ENCODE peak calls at places on chromosomes 5 and 9, in four cellular contexts. B is GM10248, T is heart right ventricle, L is neural crest cell. N is an unnamed sample.

GRCh38 chr5:96079075-96079474 is 117.4 kb upstream of the ELL2 start:
- DNase-seq in L (no peak), T (no peak), B (no peak), N (no peak)

GRCh38 chr9:14888857-14889256 is 21.4 kb downstream of the FREM1 start:
- DNase-seq in T (no peak), B (no peak), L (no peak), N (no peak)

GRCh38 chr5:151189151-151189550 is 31.6 kb upstream of the ANXA6 start:
- DNase-seq in L (no peak), T (no peak), B (no peak), N (no peak)

GRCh38 chr5:99441235-99441634 is 512.4 kb upstream of the CHD1 start:
- DNase-seq in B (no peak), T (no peak), L (no peak), N (no peak)

GRCh38 chr9:16515879-16516289 is 354.6 kb downstream of the BNC2 start:
- DNase-seq in L (peak; percentile 14), T (no peak), B (no peak), N (no peak)

GRCh38 chr9:78788101-78788500 is 491.2 kb downstream of the PSAT1 start:
- DNase-seq in L (no peak), T (no peak), B (no peak), N (no peak)

GRCh38 chr9:33287087-33287490 is 3.2 kb upstream of the NFX1 start:
- DNase-seq in T (no peak), L (peak; percentile 37), B (peak; percentile 61), N (no peak)

GRCh38 chr9:83334320-83334719 is 203.9 kb downstream of the FRMD3 start:
- DNase-seq in T (peak; percentile 85), L (peak; percentile 81), B (peak; percentile 35), N (peak; percentile 91)

GRCh38 chr9:133483611-133484010 is 4.7 kb upstream of the SLC2A6 start:
- DNase-seq in B (no peak), T (no peak), L (no peak), N (no peak)

GRCh38 chr5:123512631-123513461 is 869 bp downstream of the CSNK1G3 start:
- DNase-seq in B (peak; percentile 33), T (peak; percentile 43), L (peak; percentile 24), N (peak; percentile 71)

GRCh38 chr5:132747064-132747692 is at the start of gene CCNI2:
- DNase-seq in T (peak; percentile 37), L (peak; percentile 14), B (peak; percentile 73), N (no peak)

GRCh38 chr9:80185112-80185738 is 613.5 kb downstream of the TLE4 start:
- DNase-seq in L (no peak), B (no peak), T (no peak), N (no peak)

GRCh38 chr9:19239955-19240354 is 9.5 kb downstream of the DENND4C start:
- DNase-seq in L (no peak), B (no peak), T (no peak), N (no peak)

GRCh38 chr9:22214021-22214420 is 204.9 kb upstream of the CDKN2B start:
- DNase-seq in T (no peak), L (no peak), B (no peak), N (no peak)

GRCh38 chr5:122262107-122262506 is 49.9 kb upstream of the SNCAIP start:
- DNase-seq in T (no peak), B (no peak), L (no peak), N (no peak)

GRCh38 chr5:83925321-83925877 is 204.7 kb upstream of the HAPLN1 start:
- DNase-seq in B (no peak), T (no peak), L (no peak), N (no peak)

GRCh38 chr9:127730262-127730661 is 4.8 kb downstream of the TOR2A start:
- DNase-seq in L (no peak), T (no peak), B (no peak), N (no peak)

GRCh38 chr5:176868126-176868525 is 31.0 kb downstream of the HK3 start:
- DNase-seq in T (no peak), B (no peak), L (no peak), N (no peak)

GRCh38 chr5:176866913-176867312 is 32.2 kb downstream of the HK3 start:
- DNase-seq in B (no peak), L (peak; percentile 50), T (no peak), N (no peak)

GRCh38 chr5:176868731-176869130 is 30.4 kb downstream of the HK3 start:
- DNase-seq in B (no peak), T (no peak), L (no peak), N (no peak)

GRCh38 chr5:176869501-176870109 is 29.5 kb downstream of the HK3 start:
- DNase-seq in L (no peak), T (no peak), B (no peak), N (no peak)

GRCh38 chr5:176870110-176870591 is 29.0 kb downstream of the HK3 start:
- DNase-seq in L (peak; percentile 68), T (no peak), B (no peak), N (no peak)
- TF ChIP-seq CTCF in L (peak; percentile 51), T (peak; percentile 38), B (no peak), N (no peak)

DNA sequence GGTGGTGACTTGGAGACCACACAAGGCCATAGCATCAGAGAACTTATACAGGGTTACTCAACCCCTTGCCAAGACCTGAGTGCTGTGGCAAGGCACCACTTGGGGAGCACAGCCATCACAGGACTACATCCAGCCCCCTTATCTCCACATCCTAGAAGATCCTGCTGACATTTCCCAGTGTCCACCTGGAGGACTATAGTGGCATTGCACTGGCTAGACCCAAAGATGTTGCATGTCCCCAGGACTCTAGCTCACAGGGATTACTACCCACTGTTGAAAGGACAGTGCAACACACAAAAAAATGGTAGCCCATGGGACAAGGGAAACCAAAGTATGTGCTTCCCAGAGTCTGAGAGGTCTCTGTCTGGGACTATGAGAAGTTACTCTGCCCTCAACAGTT is 411.1 kb upstream of the NUDT12 start:
- DNase-seq in L (no peak), T (no peak), B (no peak), N (no peak)
- TF ChIP-seq CTCF in L (peak; percentile 36), T (no peak), B (no peak), N (no peak)

GRCh38 chr9:81465468-81466002 is 223.8 kb downstream of the TLE1 start:
- DNase-seq in T (no peak), L (no peak), B (no peak), N (no peak)
- TF ChIP-seq CTCF in T (peak; percentile 19), L (no peak), B (no peak), N (no peak)

GRCh38 chr5:178831049-178831448 is 28.7 kb upstream of the ZNF354B start:
- DNase-seq in B (no peak), L (no peak), T (no peak), N (no peak)
- TF ChIP-seq CTCF in B (no peak), L (peak; percentile 25), T (no peak), N (no peak)

N was measured in sigmoid colon.